ENCODE peak calls at places on chromosomes 5 and 9, in ten cellular contexts. One of them, this sample, is unnamed.

GRCh38 chr9:38136386-38136785 is 67.4 kb upstream of the SHB start:
- DNase-seq in A172: no peak
- DNase-seq in pons: no peak
- DNase-seq in Peyer's patch: no peak
- DNase-seq in lower lobe of right lung: no peak
- DNase-seq in activated T-helper 1 cell treated with anti-CD3 and anti-CD28 coated beads, Interleukin-12 subunit alpha, Interleukin-12 subunit beta, Interleukin-2, Interleukin-4 antibody, amounts not matched to agents 30 ng/mL and 10 ng/mL and 1 ng/mL, durations not matched to agents 14 hours and 24 hours and 36 hours: no peak
- DNase-seq in globus pallidus: no peak
- DNase-seq in tibial artery: no peak
- DNase-seq in fibroblast of lung: no peak
- DNase-seq in GM23248: no peak
- DNase-seq in this sample: no peak

GRCh38 chr5:135578685-135579341 is at the start of gene CXCL14:
- DNase-seq in A172: no peak
- DNase-seq in pons: no peak
- DNase-seq in lower lobe of right lung: peak; percentile 55
- DNase-seq in fibroblast of lung: peak; percentile 61
- DNase-seq in globus pallidus: no peak
- DNase-seq in Peyer's patch: no peak
- DNase-seq in GM23248: peak; percentile 88
- DNase-seq in activated T-helper 1 cell treated with anti-CD3 and anti-CD28 coated beads, Interleukin-12 subunit alpha, Interleukin-12 subunit beta, Interleukin-2, Interleukin-4 antibody, amounts not matched to agents 30 ng/mL and 10 ng/mL and 1 ng/mL, durations not matched to agents 14 hours and 24 hours and 36 hours: no peak
- DNase-seq in tibial artery: peak; percentile 72
- DNase-seq in this sample: no peak

GRCh38 chr9:76112151-76112550 is 221.7 kb downstream of the PCSK5 start:
- DNase-seq in activated T-helper 1 cell treated with anti-CD3 and anti-CD28 coated beads, Interleukin-12 subunit alpha, Interleukin-12 subunit beta, Interleukin-2, Interleukin-4 antibody, amounts not matched to agents 30 ng/mL and 10 ng/mL and 1 ng/mL, durations not matched to agents 14 hours and 24 hours and 36 hours: no peak
- DNase-seq in tibial artery: no peak
- DNase-seq in A172: no peak
- DNase-seq in pons: no peak
- DNase-seq in Peyer's patch: no peak
- DNase-seq in GM23248: no peak
- DNase-seq in fibroblast of lung: no peak
- DNase-seq in globus pallidus: no peak
- DNase-seq in lower lobe of right lung: no peak
- DNase-seq in this sample: no peak

GRCh38 chr5:115607935-115608334 is 5.7 kb upstream of the TICAM2 start:
- DNase-seq in lower lobe of right lung: no peak
- DNase-seq in activated T-helper 1 cell treated with anti-CD3 and anti-CD28 coated beads, Interleukin-12 subunit alpha, Interleukin-12 subunit beta, Interleukin-2, Interleukin-4 antibody, amounts not matched to agents 30 ng/mL and 10 ng/mL and 1 ng/mL, durations not matched to agents 14 hours and 24 hours and 36 hours: no peak
- DNase-seq in A172: no peak
- DNase-seq in pons: no peak
- DNase-seq in GM23248: no peak
- DNase-seq in tibial artery: no peak
- DNase-seq in fibroblast of lung: no peak
- DNase-seq in Peyer's patch: no peak
- DNase-seq in globus pallidus: no peak
- DNase-seq in this sample: no peak

GRCh38 chr9:12889402-12890106 is 114.7 kb downstream of the LURAP1L start:
- DNase-seq in fibroblast of lung: peak; percentile 5
- DNase-seq in lower lobe of right lung: no peak
- DNase-seq in GM23248: no peak
- DNase-seq in globus pallidus: no peak
- DNase-seq in activated T-helper 1 cell treated with anti-CD3 and anti-CD28 coated beads, Interleukin-12 subunit alpha, Interleukin-12 subunit beta, Interleukin-2, Interleukin-4 antibody, amounts not matched to agents 30 ng/mL and 10 ng/mL and 1 ng/mL, durations not matched to agents 14 hours and 24 hours and 36 hours: no peak
- DNase-seq in tibial artery: no peak
- DNase-seq in A172: no peak
- DNase-seq in pons: no peak
- DNase-seq in Peyer's patch: no peak
- DNase-seq in this sample: no peak

GRCh38 chr5:146620031-146620662 is 104.2 kb upstream of the GPR151 start:
- DNase-seq in globus pallidus: no peak
- DNase-seq in pons: no peak
- DNase-seq in GM23248: no peak
- DNase-seq in fibroblast of lung: no peak
- DNase-seq in A172: no peak
- DNase-seq in tibial artery: no peak
- DNase-seq in Peyer's patch: no peak
- DNase-seq in lower lobe of right lung: no peak
- DNase-seq in activated T-helper 1 cell treated with anti-CD3 and anti-CD28 coated beads, Interleukin-12 subunit alpha, Interleukin-12 subunit beta, Interleukin-2, Interleukin-4 antibody, amounts not matched to agents 30 ng/mL and 10 ng/mL and 1 ng/mL, durations not matched to agents 14 hours and 24 hours and 36 hours: no peak
- DNase-seq in this sample: no peak

GRCh38 chr5:139864716-139865483 is 69.3 kb downstream of the PSD2 start:
- DNase-seq in tibial artery: no peak
- DNase-seq in GM23248: no peak
- DNase-seq in A172: no peak
- DNase-seq in fibroblast of lung: no peak
- DNase-seq in pons: no peak
- DNase-seq in globus pallidus: no peak
- DNase-seq in lower lobe of right lung: no peak
- DNase-seq in activated T-helper 1 cell treated with anti-CD3 and anti-CD28 coated beads, Interleukin-12 subunit alpha, Interleukin-12 subunit beta, Interleukin-2, Interleukin-4 antibody, amounts not matched to agents 30 ng/mL and 10 ng/mL and 1 ng/mL, durations not matched to agents 14 hours and 24 hours and 36 hours: no peak
- DNase-seq in Peyer's patch: no peak
- DNase-seq in this sample: no peak

GRCh38 chr9:136016882-136017812 is 56.0 kb upstream of the UBAC1 start:
- DNase-seq in pons: no peak
- DNase-seq in activated T-helper 1 cell treated with anti-CD3 and anti-CD28 coated beads, Interleukin-12 subunit alpha, Interleukin-12 subunit beta, Interleukin-2, Interleukin-4 antibody, amounts not matched to agents 30 ng/mL and 10 ng/mL and 1 ng/mL, durations not matched to agents 14 hours and 24 hours and 36 hours: no peak
- DNase-seq in globus pallidus: no peak
- DNase-seq in Peyer's patch: peak; percentile 37
- DNase-seq in A172: no peak
- DNase-seq in GM23248: no peak
- DNase-seq in tibial artery: peak; percentile 65
- DNase-seq in fibroblast of lung: no peak
- DNase-seq in lower lobe of right lung: peak; percentile 76
- DNase-seq in this sample: no peak

GRCh38 chr9:137192448-137192780 is 3.9 kb downstream of the SSNA1 start:
- DNase-seq in pons: no peak
- DNase-seq in fibroblast of lung: no peak
- DNase-seq in tibial artery: no peak
- DNase-seq in GM23248: no peak
- DNase-seq in A172: no peak
- DNase-seq in activated T-helper 1 cell treated with anti-CD3 and anti-CD28 coated beads, Interleukin-12 subunit alpha, Interleukin-12 subunit beta, Interleukin-2, Interleukin-4 antibody, amounts not matched to agents 30 ng/mL and 10 ng/mL and 1 ng/mL, durations not matched to agents 14 hours and 24 hours and 36 hours: no peak
- DNase-seq in globus pallidus: no peak
- DNase-seq in Peyer's patch: no peak
- DNase-seq in lower lobe of right lung: no peak
- DNase-seq in this sample: no peak

GRCh38 chr5:3843691-3844090 is 248.1 kb downstream of the IRX1 start:
- DNase-seq in lower lobe of right lung: no peak
- DNase-seq in pons: no peak
- DNase-seq in A172: no peak
- DNase-seq in fibroblast of lung: no peak
- DNase-seq in tibial artery: no peak
- DNase-seq in activated T-helper 1 cell treated with anti-CD3 and anti-CD28 coated beads, Interleukin-12 subunit alpha, Interleukin-12 subunit beta, Interleukin-2, Interleukin-4 antibody, amounts not matched to agents 30 ng/mL and 10 ng/mL and 1 ng/mL, durations not matched to agents 14 hours and 24 hours and 36 hours: no peak
- DNase-seq in globus pallidus: no peak
- DNase-seq in GM23248: no peak
- DNase-seq in Peyer's patch: no peak
- DNase-seq in this sample: no peak

GRCh38 chr9:69471433-69471832 is 146.4 kb downstream of the ENTREP1 start:
- DNase-seq in fibroblast of lung: no peak
- DNase-seq in A172: no peak
- DNase-seq in pons: no peak
- DNase-seq in tibial artery: no peak
- DNase-seq in lower lobe of right lung: no peak
- DNase-seq in globus pallidus: no peak
- DNase-seq in activated T-helper 1 cell treated with anti-CD3 and anti-CD28 coated beads, Interleukin-12 subunit alpha, Interleukin-12 subunit beta, Interleukin-2, Interleukin-4 antibody, amounts not matched to agents 30 ng/mL and 10 ng/mL and 1 ng/mL, durations not matched to agents 14 hours and 24 hours and 36 hours: no peak
- DNase-seq in GM23248: no peak
- DNase-seq in Peyer's patch: no peak
- DNase-seq in this sample: peak; percentile 44

GRCh38 chr5:34929720-34930526 is 564 bp downstream of the DNAJC21 start:
- DNase-seq in GM23248: peak; percentile 90
- DNase-seq in pons: peak; percentile 55
- DNase-seq in globus pallidus: peak; percentile 70
- DNase-seq in tibial artery: peak; percentile 94
- DNase-seq in A172: peak; percentile 80
- DNase-seq in fibroblast of lung: peak; percentile 77
- DNase-seq in lower lobe of right lung: peak; percentile 96
- DNase-seq in Peyer's patch: peak; percentile 93
- DNase-seq in activated T-helper 1 cell treated with anti-CD3 and anti-CD28 coated beads, Interleukin-12 subunit alpha, Interleukin-12 subunit beta, Interleukin-2, Interleukin-4 antibody, amounts not matched to agents 30 ng/mL and 10 ng/mL and 1 ng/mL, durations not matched to agents 14 hours and 24 hours and 36 hours: peak; percentile 78
- DNase-seq in this sample: peak; percentile 73

GRCh38 chr9:89730715-89731114 is 125.9 kb downstream of the GADD45G start:
- DNase-seq in tibial artery: no peak
- DNase-seq in fibroblast of lung: no peak
- DNase-seq in activated T-helper 1 cell treated with anti-CD3 and anti-CD28 coated beads, Interleukin-12 subunit alpha, Interleukin-12 subunit beta, Interleukin-2, Interleukin-4 antibody, amounts not matched to agents 30 ng/mL and 10 ng/mL and 1 ng/mL, durations not matched to agents 14 hours and 24 hours and 36 hours: no peak
- DNase-seq in pons: no peak
- DNase-seq in GM23248: no peak
- DNase-seq in globus pallidus: no peak
- DNase-seq in lower lobe of right lung: peak; percentile 84
- DNase-seq in A172: no peak
- DNase-seq in Peyer's patch: peak; percentile 34
- DNase-seq in this sample: no peak

GRCh38 chr9:27291292-27291691 is 5.7 kb downstream of the EQTN start:
- DNase-seq in tibial artery: no peak
- DNase-seq in GM23248: no peak
- DNase-seq in lower lobe of right lung: no peak
- DNase-seq in pons: no peak
- DNase-seq in globus pallidus: no peak
- DNase-seq in A172: no peak
- DNase-seq in fibroblast of lung: no peak
- DNase-seq in activated T-helper 1 cell treated with anti-CD3 and anti-CD28 coated beads, Interleukin-12 subunit alpha, Interleukin-12 subunit beta, Interleukin-2, Interleukin-4 antibody, amounts not matched to agents 30 ng/mL and 10 ng/mL and 1 ng/mL, durations not matched to agents 14 hours and 24 hours and 36 hours: no peak
- DNase-seq in Peyer's patch: no peak
- DNase-seq in this sample: no peak

GRCh38 chr5:134043793-134044525 is 39.2 kb upstream of the VDAC1 start:
- DNase-seq in fibroblast of lung: no peak
- DNase-seq in tibial artery: no peak
- DNase-seq in globus pallidus: no peak
- DNase-seq in activated T-helper 1 cell treated with anti-CD3 and anti-CD28 coated beads, Interleukin-12 subunit alpha, Interleukin-12 subunit beta, Interleukin-2, Interleukin-4 antibody, amounts not matched to agents 30 ng/mL and 10 ng/mL and 1 ng/mL, durations not matched to agents 14 hours and 24 hours and 36 hours: no peak
- DNase-seq in Peyer's patch: no peak
- DNase-seq in GM23248: no peak
- DNase-seq in lower lobe of right lung: no peak
- DNase-seq in A172: no peak
- DNase-seq in pons: no peak
- DNase-seq in this sample: no peak

GRCh38 chr5:56327810-56328209 is 94.7 kb upstream of the ANKRD55 start:
- DNase-seq in pons: no peak
- DNase-seq in globus pallidus: no peak
- DNase-seq in fibroblast of lung: no peak
- DNase-seq in GM23248: no peak
- DNase-seq in lower lobe of right lung: no peak
- DNase-seq in A172: no peak
- DNase-seq in tibial artery: no peak
- DNase-seq in activated T-helper 1 cell treated with anti-CD3 and anti-CD28 coated beads, Interleukin-12 subunit alpha, Interleukin-12 subunit beta, Interleukin-2, Interleukin-4 antibody, amounts not matched to agents 30 ng/mL and 10 ng/mL and 1 ng/mL, durations not matched to agents 14 hours and 24 hours and 36 hours: peak; percentile 75
- DNase-seq in Peyer's patch: no peak
- DNase-seq in this sample: no peak

This sample was measured in HT1080.